ENCODE peak calls at places on chromosomes 5 and 9, in ten cellular contexts. One of them, this sample, is unnamed.

GRCh38 chr5:54537720-54538119 is 20.2 kb downstream of the SNX18 start:
- DNase-seq in HS-27A: no peak
- DNase-seq in neural crest cell: no peak
- DNase-seq in ecto neural progenitor cell: no peak
- DNase-seq in HT1080: no peak
- DNase-seq in ureter: no peak
- DNase-seq in osteocyte: no peak
- DNase-seq in posterior cingulate gyrus: no peak
- DNase-seq in sigmoid colon: no peak
- DNase-seq in WTC11: no peak
- DNase-seq in this sample: no peak

GRCh38 chr5:141650851-141651727 is at the start of gene FCHSD1:
- DNase-seq in sigmoid colon: peak; percentile 95
- DNase-seq in HT1080: peak; percentile 48
- DNase-seq in WTC11: peak; percentile 94
- DNase-seq in neural crest cell: peak; percentile 84
- DNase-seq in posterior cingulate gyrus: peak; percentile 97
- DNase-seq in ureter: peak; percentile 94
- DNase-seq in ecto neural progenitor cell: peak; percentile 97
- DNase-seq in HS-27A: no peak
- DNase-seq in osteocyte: peak; percentile 95
- DNase-seq in this sample: peak; percentile 86

GRCh38 chr5:169161022-169161680 is 139.8 kb downstream of the SLIT3 start:
- DNase-seq in HT1080: peak; percentile 92
- DNase-seq in HS-27A: peak; percentile 91
- DNase-seq in ecto neural progenitor cell: peak; percentile 73
- DNase-seq in sigmoid colon: peak; percentile 82
- DNase-seq in osteocyte: peak; percentile 97
- DNase-seq in ureter: peak; percentile 59
- DNase-seq in WTC11: peak; percentile 18
- DNase-seq in neural crest cell: no peak
- DNase-seq in posterior cingulate gyrus: peak; percentile 80
- DNase-seq in this sample: peak; percentile 96

GRCh38 chr5:68387107-68387506 is 171.6 kb downstream of the PIK3R1 start:
- DNase-seq in posterior cingulate gyrus: no peak
- DNase-seq in ureter: no peak
- DNase-seq in HT1080: no peak
- DNase-seq in sigmoid colon: no peak
- DNase-seq in ecto neural progenitor cell: no peak
- DNase-seq in HS-27A: no peak
- DNase-seq in neural crest cell: no peak
- DNase-seq in osteocyte: no peak
- DNase-seq in WTC11: no peak
- DNase-seq in this sample: no peak

GRCh38 chr5:63121471-63121870 is 542.9 kb downstream of the LRRC70 start:
- DNase-seq in ureter: no peak
- DNase-seq in neural crest cell: no peak
- DNase-seq in ecto neural progenitor cell: no peak
- DNase-seq in WTC11: no peak
- DNase-seq in posterior cingulate gyrus: no peak
- DNase-seq in HT1080: no peak
- DNase-seq in HS-27A: no peak
- DNase-seq in osteocyte: no peak
- DNase-seq in sigmoid colon: no peak
- DNase-seq in this sample: no peak

GRCh38 chr9:28255174-28255573 is 681.9 kb upstream of the C9orf72 start:
- DNase-seq in neural crest cell: no peak
- DNase-seq in HS-27A: no peak
- DNase-seq in HT1080: no peak
- DNase-seq in ecto neural progenitor cell: no peak
- DNase-seq in WTC11: no peak
- DNase-seq in ureter: no peak
- DNase-seq in osteocyte: no peak
- DNase-seq in sigmoid colon: no peak
- DNase-seq in posterior cingulate gyrus: no peak
- DNase-seq in this sample: no peak

GRCh38 chr9:34571180-34571800 is 18.2 kb downstream of the CNTFR start:
- DNase-seq in posterior cingulate gyrus: no peak
- DNase-seq in osteocyte: no peak
- DNase-seq in ecto neural progenitor cell: no peak
- DNase-seq in HS-27A: no peak
- DNase-seq in neural crest cell: no peak
- DNase-seq in WTC11: no peak
- DNase-seq in HT1080: no peak
- DNase-seq in sigmoid colon: no peak
- DNase-seq in ureter: no peak
- DNase-seq in this sample: no peak

GRCh38 chr5:133145436-133146143 is 93.8 kb downstream of the HSPA4 start:
- DNase-seq in posterior cingulate gyrus: peak; percentile 86
- DNase-seq in ureter: no peak
- DNase-seq in HT1080: no peak
- DNase-seq in HS-27A: no peak
- DNase-seq in WTC11: no peak
- DNase-seq in neural crest cell: no peak
- DNase-seq in osteocyte: peak; percentile 57
- DNase-seq in ecto neural progenitor cell: no peak
- DNase-seq in sigmoid colon: no peak
- DNase-seq in this sample: no peak

GRCh38 chr5:176781638-176782570 is 28.5 kb upstream of the UNC5A start:
- DNase-seq in HT1080: no peak
- DNase-seq in osteocyte: peak; percentile 77
- DNase-seq in ureter: no peak
- DNase-seq in WTC11: no peak
- DNase-seq in HS-27A: no peak
- DNase-seq in ecto neural progenitor cell: peak; percentile 29
- DNase-seq in neural crest cell: no peak
- DNase-seq in posterior cingulate gyrus: peak; percentile 59
- DNase-seq in sigmoid colon: peak; percentile 59
- DNase-seq in this sample: no peak

GRCh38 chr5:84603557-84604185 is 219.0 kb upstream of the EDIL3 start:
- DNase-seq in ureter: no peak
- DNase-seq in posterior cingulate gyrus: peak; percentile 80
- DNase-seq in HT1080: peak; percentile 55
- DNase-seq in HS-27A: peak; percentile 3
- DNase-seq in ecto neural progenitor cell: no peak
- DNase-seq in neural crest cell: no peak
- DNase-seq in osteocyte: no peak
- DNase-seq in WTC11: no peak
- DNase-seq in sigmoid colon: no peak
- DNase-seq in this sample: no peak

GRCh38 chr5:133687212-133688051 is 75.1 kb upstream of the FSTL4 start:
- DNase-seq in HS-27A: no peak
- DNase-seq in ureter: no peak
- DNase-seq in sigmoid colon: peak; percentile 39
- DNase-seq in neural crest cell: no peak
- DNase-seq in ecto neural progenitor cell: no peak
- DNase-seq in WTC11: no peak
- DNase-seq in posterior cingulate gyrus: no peak
- DNase-seq in HT1080: no peak
- DNase-seq in osteocyte: no peak
- DNase-seq in this sample: no peak

This sample was measured in EH.